ENCODE peak calls at places on chromosomes 6 and 20, in ten cellular contexts. G is Kasumi-1; M is progenitor cell of endocrine pancreas; T is ACHN; L is CD4-positive, alpha-beta memory T cell; H is A549; C is stromal cell of bone marrow; I is NB4; S is NCI-H526 treated with DMSO at 0.1 percent for 48 hours; X is GM13976. K is an unnamed sample.

GRCh38 chr20:5364997-5365597 is 48.3 kb upstream of the PROKR2 start:
- DNase-seq in G (no peak), M (no peak), T (peak), L (no peak), H (peak), C (no peak), I (peak), S (no peak), X (no peak), K (no peak)

GRCh38 chr20:53556267-53556897 is 37.3 kb downstream of the ZNF217 start:
- DNase-seq in G (no peak), M (no peak), T (no peak), L (no peak), H (no peak), C (no peak), I (no peak), S (no peak), X (no peak), K (no peak)

GRCh38 chr20:34954905-34955231 is 738 bp downstream of the GSS start:
- DNase-seq in G (peak), M (no peak), T (peak), L (no peak), H (no peak), C (no peak), I (no peak), S (no peak), X (no peak), K (peak)

GRCh38 chr6:40953486-40953885 is 85.5 kb downstream of the UNC5CL start:
- DNase-seq in G (no peak), M (no peak), T (no peak), L (no peak), H (no peak), C (no peak), I (no peak), S (no peak), X (no peak), K (no peak)

GRCh38 chr6:26199057-26199772 is 112.0 kb downstream of the HFE start:
- DNase-seq in G (peak), M (no peak), T (peak), L (peak), H (peak), C (peak), I (peak), S (peak), X (peak), K (peak)

GRCh38 chr6:90497411-90497810 is 89.5 kb downstream of the MAP3K7 start:
- DNase-seq in G (no peak), M (no peak), T (no peak), L (no peak), H (no peak), C (no peak), I (no peak), S (no peak), X (no peak), K (no peak)

GRCh38 chr6:132218063-132218696 is 183.1 kb downstream of the MOXD1 start:
- DNase-seq in G (peak), M (no peak), T (peak), L (no peak), H (no peak), C (no peak), I (peak), S (no peak), X (peak), K (no peak)

GRCh38 chr20:47674145-47674544 is 111.1 kb downstream of the SULF2 start:
- DNase-seq in G (no peak), M (no peak), T (no peak), L (no peak), H (no peak), C (no peak), I (no peak), S (no peak), X (no peak), K (no peak)

GRCh38 chr20:1964659-1965405 is 29.0 kb downstream of the PDYN start:
- DNase-seq in G (no peak), M (no peak), T (no peak), L (no peak), H (no peak), C (no peak), I (no peak), S (no peak), X (no peak), K (no peak)

GRCh38 chr6:81950877-81951276 is 198.4 kb upstream of the TENT5A start:
- DNase-seq in G (peak), M (no peak), T (no peak), L (no peak), H (no peak), C (peak), I (no peak), S (no peak), X (no peak), K (no peak)

GRCh38 chr6:90397929-90398674 is 101.5 kb upstream of the BACH2 start:
- DNase-seq in G (no peak), M (no peak), T (no peak), L (peak), H (peak), C (no peak), I (peak), S (no peak), X (no peak), K (no peak)

GRCh38 chr6:133991096-133991593 is 38.1 kb downstream of the TBPL1 start:
- DNase-seq in G (no peak), M (no peak), T (no peak), L (no peak), H (peak), C (peak), I (no peak), S (no peak), X (no peak), K (no peak)

GRCh38 chr20:53829086-53829703 is 235.6 kb upstream of the ZNF217 start:
- DNase-seq in G (peak), M (no peak), T (peak), L (no peak), H (peak), C (peak), I (peak), S (no peak), X (no peak), K (no peak)

GRCh38 chr6:30216096-30216495 is 2.9 kb upstream of the TRIM26 start:
- DNase-seq in G (no peak), M (no peak), T (no peak), L (no peak), H (no peak), C (no peak), I (no peak), S (no peak), X (no peak), K (no peak)

GRCh38 chr6:108846628-108847027 is 1.6 kb upstream of the ARMC2 start:
- DNase-seq in G (no peak), M (no peak), T (no peak), L (no peak), H (no peak), C (no peak), I (peak), S (no peak), X (no peak), K (no peak)

GRCh38 chr20:25372584-25373336 is 17.9 kb downstream of the ABHD12 start:
- DNase-seq in G (no peak), M (no peak), T (peak), L (no peak), H (peak), C (peak), I (peak), S (no peak), X (no peak), K (no peak)

GRCh38 chr6:51025082-51025777 is 206.6 kb downstream of the TFAP2B start:
- DNase-seq in G (no peak), M (no peak), T (peak), L (no peak), H (no peak), C (peak), I (no peak), S (no peak), X (no peak), K (no peak)

GRCh38 chr6:107864235-107864970 is 40.3 kb upstream of the SCML4 start:
- DNase-seq in G (no peak), M (no peak), T (no peak), L (no peak), H (no peak), C (no peak), I (no peak), S (no peak), X (no peak), K (no peak)

GRCh38 chr6:106495014-106495413 is 134.3 kb downstream of the RTN4IP1 start:
- DNase-seq in G (no peak), M (no peak), T (no peak), L (no peak), H (no peak), C (no peak), I (no peak), S (no peak), X (no peak), K (no peak)

GRCh38 chr20:24948939-24949679 is at the start of gene CST7:
- DNase-seq in G (peak), M (no peak), T (no peak), L (peak), H (no peak), C (no peak), I (peak), S (no peak), X (peak), K (peak)

GRCh38 chr6:28974505-28974904 is 30.6 kb downstream of the ZNF311 start:
- DNase-seq in G (no peak), M (no peak), T (no peak), L (no peak), H (no peak), C (no peak), I (peak), S (no peak), X (no peak), K (no peak)

GRCh38 chr20:38130687-38131587 is 34.1 kb downstream of the TGM2 start:
- DNase-seq in G (no peak), M (no peak), T (no peak), L (no peak), H (no peak), C (no peak), I (no peak), S (no peak), X (no peak), K (peak)

GRCh38 chr6:11656486-11656885 is 118.9 kb downstream of the TMEM170B start:
- DNase-seq in G (no peak), M (no peak), T (no peak), L (no peak), H (no peak), C (no peak), I (no peak), S (no peak), X (no peak), K (no peak)

GRCh38 chr6:89997456-89998445 is 103.5 kb downstream of the GJA10 start:
- DNase-seq in G (no peak), M (no peak), T (no peak), L (no peak), H (no peak), C (peak), I (peak), S (no peak), X (no peak), K (no peak)

K was measured in mucosa of descending colon.